ENCODE peak calls at places on chromosomes 7 and 10, in four cellular contexts. Y is HCT116, B is upper lobe of right lung, U is esophagus squamous epithelium. A is an unnamed sample.

GRCh38 chr7:140506788-140507464 is 27.6 kb upstream of the MKRN1 start:
- DNase-seq in U (no peak), Y (no peak), B (no peak), A (peak; percentile 27)

GRCh38 chr10:30430544-30431298 is 3.3 kb upstream of the MAP3K8 start:
- DNase-seq in B (no peak), Y (no peak), U (no peak), A (no peak)

GRCh38 chr10:97597778-97598177 is 8.3 kb downstream of the C10orf62 start:
- DNase-seq in Y (no peak), U (no peak), B (no peak), A (no peak)

GRCh38 chr10:100510533-100511308 is 8.9 kb downstream of the SEC31B start:
- DNase-seq in U (no peak), Y (no peak), B (no peak), A (no peak)

GRCh38 chr7:80014507-80014906 is 120.1 kb upstream of the GNAI1 start:
- DNase-seq in B (no peak), U (no peak), Y (no peak), A (no peak)

GRCh38 chr10:130661419-130661818 is 525.2 kb downstream of the GLRX3 start:
- DNase-seq in U (no peak), Y (no peak), B (no peak), A (no peak)

GRCh38 chr10:44955408-44956070 is 4.1 kb upstream of the RASSF4 start:
- DNase-seq in B (no peak), U (no peak), Y (no peak), A (no peak)

GRCh38 chr10:131775444-131775832 is 125.4 kb upstream of the PPP2R2D start:
- DNase-seq in Y (no peak), B (no peak), U (no peak), A (no peak)

GRCh38 chr7:131556912-131557457 is 557 bp upstream of the PODXL start:
- DNase-seq in Y (no peak), B (no peak), U (no peak), A (no peak)

GRCh38 chr7:48250441-48250951 is 79.2 kb downstream of the ABCA13 start:
- DNase-seq in B (no peak), U (no peak), Y (no peak), A (no peak)

GRCh38 chr7:55254242-55254595 is 110.9 kb upstream of the LANCL2 start:
- DNase-seq in Y (no peak), B (no peak), U (no peak), A (no peak)

GRCh38 chr10:124205432-124205831 is 112.0 kb upstream of the CHST15 start:
- DNase-seq in B (no peak), U (no peak), Y (no peak), A (no peak)

GRCh38 chr10:6114758-6115410 is 26.1 kb downstream of the RBM17 start:
- DNase-seq in U (no peak), B (no peak), Y (no peak), A (no peak)

GRCh38 chr7:38316733-38317360 is 43.4 kb upstream of the TARP start:
- DNase-seq in Y (no peak), B (no peak), U (no peak), A (no peak)

GRCh38 chr10:79158402-79159097 is 89.8 kb downstream of the ZMIZ1 start:
- DNase-seq in B (no peak), Y (no peak), U (no peak), A (peak; percentile 44)

GRCh38 chr10:60387531-60387930 is 2.1 kb downstream of the ANK3 start:
- DNase-seq in U (no peak), Y (no peak), B (no peak), A (no peak)

GRCh38 chr10:97024181-97025073 is 161.3 kb downstream of the SLIT1 start:
- DNase-seq in Y (no peak), B (no peak), U (no peak), A (no peak)

GRCh38 chr7:91876391-91877133 is 3.9 kb downstream of the MTERF1 start:
- DNase-seq in U (no peak), Y (no peak), B (no peak), A (no peak)

GRCh38 chr10:49791100-49791499 is 29.0 kb upstream of the OGDHL start:
- DNase-seq in B (no peak), Y (no peak), U (no peak), A (no peak)
- TF ChIP-seq CTCF in B (no peak), Y (no peak), U (no peak), A (no peak)

GRCh38 chr7:26291699-26292538 is at the start of gene SNX10:
- DNase-seq in U (no peak), Y (peak; percentile 42), B (peak; percentile 81), A (peak; percentile 73)
- TF ChIP-seq CTCF in U (peak; percentile 14), Y (peak; percentile 23), B (no peak), A (no peak)

DNA sequence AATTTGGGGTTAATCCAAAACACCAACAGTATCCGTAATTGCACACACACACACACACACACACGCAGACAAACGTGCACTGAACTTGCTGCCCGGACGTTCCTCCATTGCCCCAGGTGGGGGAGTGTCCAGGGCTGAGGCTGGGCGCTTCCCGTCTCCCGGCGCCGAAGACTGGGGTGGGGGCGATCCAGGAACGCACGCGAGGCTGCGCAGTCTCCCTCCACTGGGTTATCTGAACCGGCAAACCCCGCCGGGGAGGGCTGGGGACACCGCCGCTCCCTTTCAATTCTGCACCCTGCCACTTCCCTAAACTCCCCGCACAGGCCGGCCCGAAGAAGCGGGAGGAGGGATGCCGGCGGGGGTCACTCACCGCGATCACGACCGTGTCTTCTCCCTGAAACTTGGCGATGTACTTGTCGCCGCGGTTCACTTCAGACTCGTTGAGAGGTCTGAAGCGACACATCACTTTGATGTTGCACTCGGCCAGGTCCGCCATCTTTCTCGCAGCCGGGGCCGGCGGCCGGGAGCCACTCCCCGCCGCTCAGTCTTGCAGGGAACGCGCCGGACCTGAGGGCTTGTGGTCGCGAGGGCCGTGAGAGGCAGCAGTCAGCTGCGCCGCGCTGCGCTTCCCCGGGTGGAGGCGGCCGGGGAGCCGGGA is 618 bp downstream of the KIF5B start:
- DNase-seq in Y (no peak), B (peak; percentile 88), U (peak; percentile 21), A (peak; percentile 72)
- TF ChIP-seq CTCF in Y (no peak), B (no peak), U (no peak), A (no peak)

GRCh38 chr10:16853201-16853600 is 36.0 kb upstream of the RSU1 start:
- DNase-seq in Y (peak; percentile 15), U (no peak), B (no peak), A (no peak)
- TF ChIP-seq CTCF in Y (peak; percentile 38), U (no peak), B (no peak), A (peak; percentile 27)

GRCh38 chr10:121002586-121003205 is 151.5 kb downstream of the WDR11 start:
- DNase-seq in B (no peak), U (no peak), Y (no peak), A (no peak)

GRCh38 chr10:120998251-120998650 is 147.1 kb downstream of the WDR11 start:
- DNase-seq in U (no peak), Y (no peak), B (no peak), A (peak; percentile 63)

GRCh38 chr10:120997313-120998102 is 146.3 kb downstream of the WDR11 start:
- DNase-seq in B (no peak), U (no peak), Y (no peak), A (no peak)

GRCh38 chr10:120998782-120999285 is 147.7 kb downstream of the WDR11 start:
- DNase-seq in B (no peak), U (no peak), Y (no peak), A (no peak)

DNA sequence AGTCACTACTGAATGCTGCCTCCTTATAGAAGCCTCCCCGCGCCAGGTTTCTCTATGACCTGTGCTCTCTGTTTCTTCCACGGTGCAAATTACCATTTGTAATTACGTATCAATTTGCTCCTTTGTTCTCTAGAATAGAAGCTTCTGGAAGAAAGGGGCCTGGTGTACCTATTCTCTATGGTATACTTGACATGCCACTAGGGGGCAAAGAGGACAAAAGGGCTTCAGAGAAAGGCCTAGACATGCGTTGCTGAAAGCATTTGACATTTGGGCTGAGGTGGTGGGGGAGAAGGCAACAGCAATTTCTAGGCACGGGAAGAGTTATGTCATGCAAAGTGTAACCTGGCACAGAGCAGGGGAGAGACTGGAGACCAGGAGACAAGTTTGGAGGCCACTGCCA is 148.7 kb downstream of the WDR11 start:
- DNase-seq in U (no peak), B (no peak), Y (no peak), A (no peak)
- TF ChIP-seq CTCF in U (no peak), B (no peak), Y (peak; percentile 50), A (no peak)

GRCh38 chr10:110224992-110225391 is 17.6 kb downstream of the MXI1 start:
- DNase-seq in B (no peak), Y (no peak), U (no peak), A (no peak)

GRCh38 chr10:110225441-110225755 is 18.0 kb downstream of the MXI1 start:
- DNase-seq in B (no peak), U (no peak), Y (no peak), A (no peak)

GRCh38 chr10:110226555-110226925 is 19.1 kb downstream of the MXI1 start:
- DNase-seq in U (peak; percentile 93), B (peak; percentile 93), Y (peak; percentile 85), A (peak; percentile 86)

GRCh38 chr10:110226926-110227641 is 19.7 kb downstream of the MXI1 start:
- DNase-seq in B (peak; percentile 91), U (peak; percentile 93), Y (peak; percentile 49), A (peak; percentile 79)

DNA sequence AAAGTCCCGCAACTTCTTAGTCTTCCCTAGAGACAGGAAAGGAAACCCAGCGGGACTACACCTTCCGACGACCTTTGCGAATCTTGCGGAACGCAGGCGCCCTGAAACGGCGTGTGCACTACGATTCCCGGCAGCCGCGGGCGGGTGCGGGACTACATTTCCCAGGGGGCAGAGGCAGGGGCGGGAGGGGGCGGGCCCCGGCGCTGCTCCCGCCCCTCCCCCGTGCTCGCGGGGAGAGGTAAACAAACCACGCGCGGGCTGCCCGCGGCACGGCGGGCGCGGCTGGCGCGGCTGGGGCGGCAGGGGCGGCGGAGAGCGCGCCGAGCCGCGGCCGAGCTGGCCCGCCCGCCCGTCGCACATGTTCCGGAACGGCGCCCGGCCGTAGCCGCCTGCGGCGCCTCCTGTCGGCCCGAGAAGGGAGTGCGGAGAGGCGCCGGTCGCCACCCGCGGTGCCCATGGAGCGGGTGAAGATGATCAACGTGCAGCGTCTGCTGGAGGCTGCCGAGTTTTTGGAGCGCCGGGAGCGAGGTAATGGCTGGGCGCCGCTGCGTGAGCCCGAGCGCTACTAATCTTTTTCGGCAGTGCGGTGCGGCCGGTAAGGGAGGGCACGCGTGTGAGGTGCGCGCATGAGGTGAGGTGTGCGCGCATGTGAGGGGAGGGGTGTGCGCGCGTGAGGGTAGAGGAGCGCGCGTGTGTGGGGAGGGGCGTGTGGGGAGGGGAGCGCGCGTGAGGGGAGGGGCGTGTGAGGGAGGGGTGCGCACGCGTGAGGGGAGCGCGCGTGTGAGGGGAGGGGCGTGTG is 18.6 kb downstream of the MXI1 start:
- DNase-seq in B (peak; percentile 96), Y (peak; percentile 92), U (peak; percentile 53), A (peak; percentile 85)
- TF ChIP-seq CTCF in B (peak; percentile 63), Y (peak; percentile 82), U (peak; percentile 55), A (peak; percentile 52)

A was measured in nephron progenitor cell.